ENCODE peak calls at places on chromosomes 6 and 20, in eight cellular contexts. D, U, W, X, P, A, K and B are unnamed samples.
A peak's percentile ranks its signal among the peaks of the same experiment; 100 is the strongest.

GRCh38 chr6:148713033-148713738 is 33.6 kb upstream of the UST start:
- DNase-seq in D (no peak), U (no peak), W (no peak), X (no peak), P (no peak), A (no peak), K (no peak), B (no peak)

GRCh38 chr6:47379328-47379727 is 69.6 kb upstream of the TNFRSF21 start:
- DNase-seq in D (no peak), U (no peak), W (no peak), X (no peak), P (no peak), A (peak; percentile 68), K (no peak), B (no peak)

GRCh38 chr6:104887350-104887749 is 27.6 kb upstream of the HACE1 start:
- DNase-seq in D (peak; percentile 83), U (peak; percentile 6), W (no peak), X (peak; percentile 74), P (peak; percentile 44), A (peak; percentile 41), K (no peak), B (peak; percentile 12)

GRCh38 chr20:19453369-19453768 is 240.9 kb downstream of the SLC24A3 start:
- DNase-seq in D (no peak), U (no peak), W (no peak), X (no peak), P (no peak), A (no peak), K (no peak), B (no peak)

GRCh38 chr6:20028562-20028961 is 183.7 kb downstream of the MBOAT1 start:
- DNase-seq in D (no peak), U (no peak), W (no peak), X (no peak), P (no peak), A (no peak), K (no peak), B (no peak)

GRCh38 chr6:142294681-142295080 is 7.1 kb upstream of the ADGRG6 start:
- DNase-seq in D (no peak), U (no peak), W (no peak), X (no peak), P (no peak), A (no peak), K (no peak), B (no peak)

GRCh38 chr6:139597781-139598368 is 223.4 kb upstream of the CITED2 start:
- DNase-seq in D (no peak), U (peak; percentile 39), W (peak; percentile 98), X (peak; percentile 25), P (no peak), A (peak; percentile 98), K (peak; percentile 65), B (peak; percentile 99)

GRCh38 chr6:11366934-11367637 is 134.6 kb upstream of the NEDD9 start:
- DNase-seq in D (no peak), U (peak; percentile 19), W (no peak), X (peak; percentile 57), P (peak; percentile 13), A (no peak), K (no peak), B (peak; percentile 38)

GRCh38 chr20:58228484-58229197 is at the start of gene ANKRD60:
- DNase-seq in D (peak; percentile 61), U (no peak), W (no peak), X (peak; percentile 76), P (peak; percentile 83), A (peak; percentile 67), K (no peak), B (peak; percentile 13)

GRCh38 chr6:53737746-53738145 is 57.1 kb upstream of the LRRC1 start:
- DNase-seq in D (no peak), U (peak; percentile 43), W (no peak), X (no peak), P (no peak), A (no peak), K (no peak), B (no peak)

GRCh38 chr6:108689279-108690161 is 128.8 kb downstream of the FOXO3 start:
- DNase-seq in D (no peak), U (peak; percentile 92), W (no peak), X (no peak), P (no peak), A (peak; percentile 97), K (peak; percentile 90), B (peak; percentile 84)

GRCh38 chr20:16434087-16434664 is 139.1 kb downstream of the KIF16B start:
- DNase-seq in D (peak; percentile 54), U (peak; percentile 82), W (no peak), X (peak; percentile 67), P (peak; percentile 86), A (peak; percentile 51), K (peak; percentile 34), B (peak; percentile 10)

GRCh38 chr6:28941681-28942448 is 18.1 kb upstream of the TRIM27 start:
- DNase-seq in D (peak; percentile 60), U (peak; percentile 92), W (no peak), X (peak; percentile 70), P (peak; percentile 90), A (no peak), K (no peak), B (no peak)

GRCh38 chr20:64102647-64103354 is 4.6 kb downstream of the NPBWR2 start:
- DNase-seq in D (peak; percentile 65), U (no peak), W (no peak), X (peak; percentile 84), P (peak; percentile 84), A (no peak), K (no peak), B (no peak)

GRCh38 chr20:50625986-50626677 is 65.2 kb downstream of the RIPOR3 start:
- DNase-seq in D (peak; percentile 71), U (peak; percentile 72), W (no peak), X (peak; percentile 65), P (peak; percentile 95), A (peak; percentile 66), K (no peak), B (peak; percentile 46)

GRCh38 chr6:41373367-41373918 is 38.0 kb downstream of the NCR2 start:
- DNase-seq in D (no peak), U (no peak), W (no peak), X (no peak), P (no peak), A (no peak), K (no peak), B (no peak)

GRCh38 chr6:40695114-40695513 is 108.0 kb upstream of the LRFN2 start:
- DNase-seq in D (peak; percentile 45), U (no peak), W (no peak), X (peak; percentile 50), P (peak; percentile 60), A (peak; percentile 2), K (no peak), B (no peak)

GRCh38 chr6:4518506-4518905 is 257.7 kb upstream of the CDYL start:
- DNase-seq in D (no peak), U (no peak), W (peak; percentile 76), X (no peak), P (no peak), A (peak; percentile 71), K (no peak), B (peak; percentile 69)

GRCh38 chr6:7650876-7651275 is 60.9 kb downstream of the SNRNP48 start:
- DNase-seq in D (no peak), U (no peak), W (no peak), X (no peak), P (no peak), A (no peak), K (no peak), B (peak; percentile 62)

GRCh38 chr20:4512891-4513550 is 208.7 kb upstream of the PRND start:
- DNase-seq in D (no peak), U (peak; percentile 99), W (peak; percentile 72), X (no peak), P (no peak), A (peak; percentile 95), K (no peak), B (peak; percentile 94)

GRCh38 chr6:6471276-6471675 is 117.2 kb upstream of the LY86 start:
- DNase-seq in D (no peak), U (no peak), W (no peak), X (no peak), P (no peak), A (no peak), K (no peak), B (no peak)

GRCh38 chr6:106184629-106185028 is 98.5 kb downstream of the PRDM1 start:
- DNase-seq in D (no peak), U (no peak), W (no peak), X (no peak), P (no peak), A (peak; percentile 9), K (no peak), B (no peak)

GRCh38 chr6:39490120-39490519 is 167.6 kb upstream of the KCNK16 start:
- DNase-seq in D (no peak), U (no peak), W (no peak), X (no peak), P (no peak), A (no peak), K (no peak), B (peak; percentile 21)

GRCh38 chr6:24929255-24929654 is 6.5 kb downstream of the RIPOR2 start:
- DNase-seq in D (no peak), U (no peak), W (no peak), X (no peak), P (no peak), A (no peak), K (no peak), B (no peak)
- H3K4me3 ChIP-seq in D (no peak overlapping the region), U (no peak overlapping the region), W (no peak overlapping the region), X (no peak overlapping the region), P (no peak overlapping the region), A (no peak overlapping the region), K (no peak overlapping the region), B (no peak overlapping the region)

GRCh38 chr6:56766139-56766805 is 123.6 kb upstream of the DST start:
- DNase-seq in D (no peak), U (no peak), W (no peak), X (no peak), P (no peak), A (no peak), K (no peak), B (no peak)

GRCh38 chr6:56766806-56767178 is 124.1 kb upstream of the DST start:
- DNase-seq in D (no peak), U (peak; percentile 72), W (peak; percentile 42), X (no peak), P (no peak), A (peak; percentile 78), K (no peak), B (peak; percentile 56)

GRCh38 chr6:56770011-56770520 is 127.4 kb upstream of the DST start:
- DNase-seq in D (no peak), U (no peak), W (no peak), X (no peak), P (no peak), A (no peak), K (no peak), B (no peak)

GRCh38 chr6:56767435-56767834 is 124.7 kb upstream of the DST start:
- DNase-seq in D (no peak), U (no peak), W (no peak), X (no peak), P (no peak), A (no peak), K (no peak), B (no peak)

GRCh38 chr6:56767892-56768531 is 125.3 kb upstream of the DST start:
- DNase-seq in D (no peak), U (peak; percentile 21), W (no peak), X (no peak), P (peak; percentile 36), A (no peak), K (no peak), B (no peak)
- TF ChIP-seq CTCF in D (no peak), U (peak; percentile 44), W (no peak), X (no peak), P (peak; percentile 46), A (peak; percentile 9), K (no peak), B (peak; percentile 4)

GRCh38 chr20:31476648-31477220 is 1.6 kb downstream of the REM1 start:
- DNase-seq in D (no peak), U (no peak), W (no peak), X (no peak), P (no peak), A (no peak), K (no peak), B (no peak)
- H3K4me3 ChIP-seq in D (no peak overlapping the region), U (no peak overlapping the region), W (no peak overlapping the region), X (no peak overlapping the region), P (peak overlapping the region; percentile 76), A (no peak overlapping the region), K (no peak overlapping the region), B (no peak overlapping the region)

GRCh38 chr6:134741193-134741521 is 208.7 kb downstream of the ALDH8A1 start:
- DNase-seq in D (peak; percentile 9), U (peak; percentile 18), W (no peak), X (peak; percentile 32), P (peak; percentile 52), A (no peak), K (no peak), B (no peak)
- TF ChIP-seq CTCF in D (peak; percentile 9), U (peak; percentile 45), W (no peak), X (peak; percentile 41), P (peak; percentile 55), A (no peak), K (no peak), B (peak; percentile 4)